ENCODE peak calls at places on chromosomes 7 and 10, in four cellular contexts. One of them, this sample, is unnamed.

GRCh38 chr10:21171197-21171935 is 274.3 kb upstream of the NEBL start:
- DNase-seq in ascending aorta: no peak
- DNase-seq in CD4-positive, alpha-beta memory T cell: no peak
- DNase-seq in cardiac fibroblast: peak; percentile 23
- DNase-seq in this sample: no peak

GRCh38 chr7:8217200-8218068 is 44.5 kb downstream of the ICA1 start:
- DNase-seq in ascending aorta: no peak
- DNase-seq in CD4-positive, alpha-beta memory T cell: peak; percentile 69
- DNase-seq in cardiac fibroblast: peak; percentile 86
- DNase-seq in this sample: no peak

GRCh38 chr10:3412646-3413045 is 240.1 kb upstream of the PITRM1 start:
- DNase-seq in ascending aorta: no peak
- DNase-seq in CD4-positive, alpha-beta memory T cell: no peak
- DNase-seq in cardiac fibroblast: no peak
- DNase-seq in this sample: no peak

GRCh38 chr10:131242007-131242406 is 69.5 kb downstream of the TCERG1L start:
- DNase-seq in ascending aorta: no peak
- DNase-seq in CD4-positive, alpha-beta memory T cell: no peak
- DNase-seq in cardiac fibroblast: no peak
- DNase-seq in this sample: no peak

GRCh38 chr7:35366167-35367155 is 112.6 kb upstream of the TBX20 start:
- DNase-seq in ascending aorta: no peak
- DNase-seq in CD4-positive, alpha-beta memory T cell: no peak
- DNase-seq in cardiac fibroblast: peak; percentile 6
- DNase-seq in this sample: no peak

GRCh38 chr10:7890802-7891201 is 72.5 kb downstream of the TAF3 start:
- DNase-seq in ascending aorta: no peak
- DNase-seq in CD4-positive, alpha-beta memory T cell: no peak
- DNase-seq in cardiac fibroblast: no peak
- DNase-seq in this sample: no peak

GRCh38 chr7:129122751-129123516 is 21.6 kb upstream of the TSPAN33 start:
- DNase-seq in ascending aorta: no peak
- DNase-seq in CD4-positive, alpha-beta memory T cell: no peak
- DNase-seq in cardiac fibroblast: peak; percentile 16
- DNase-seq in this sample: no peak

GRCh38 chr7:155816996-155817395 is 4.7 kb upstream of the SHH start:
- DNase-seq in ascending aorta: no peak
- DNase-seq in CD4-positive, alpha-beta memory T cell: no peak
- DNase-seq in cardiac fibroblast: no peak
- DNase-seq in this sample: no peak

GRCh38 chr7:120989571-120990220 is 1.2 kb downstream of the CPED1 start:
- DNase-seq in ascending aorta: no peak
- DNase-seq in CD4-positive, alpha-beta memory T cell: no peak
- DNase-seq in cardiac fibroblast: peak; percentile 49
- DNase-seq in this sample: peak; percentile 70

GRCh38 chr7:151351967-151352366 is 10.4 kb downstream of the NUB1 start:
- DNase-seq in ascending aorta: no peak
- DNase-seq in CD4-positive, alpha-beta memory T cell: peak; percentile 87
- DNase-seq in cardiac fibroblast: no peak
- DNase-seq in this sample: no peak

GRCh38 chr7:1741751-1742554 is 71.9 kb downstream of the ELFN1 start:
- DNase-seq in ascending aorta: no peak
- DNase-seq in CD4-positive, alpha-beta memory T cell: peak; percentile 14
- DNase-seq in cardiac fibroblast: no peak
- DNase-seq in this sample: no peak

GRCh38 chr7:41463770-41464470 is 239.0 kb downstream of the INHBA start:
- DNase-seq in ascending aorta: no peak
- DNase-seq in CD4-positive, alpha-beta memory T cell: no peak
- DNase-seq in cardiac fibroblast: no peak
- DNase-seq in this sample: no peak

GRCh38 chr10:132528064-132528800 is 9.4 kb upstream of the INPP5A start:
- DNase-seq in ascending aorta: no peak
- DNase-seq in CD4-positive, alpha-beta memory T cell: no peak
- DNase-seq in cardiac fibroblast: peak; percentile 58
- DNase-seq in this sample: peak; percentile 65

GRCh38 chr10:123309740-123310139 is 155.5 kb downstream of the BUB3 start:
- DNase-seq in ascending aorta: no peak
- DNase-seq in CD4-positive, alpha-beta memory T cell: no peak
- DNase-seq in cardiac fibroblast: peak; percentile 34
- DNase-seq in this sample: no peak

GRCh38 chr7:50610521-50611277 is 45.5 kb upstream of the DDC start:
- DNase-seq in ascending aorta: no peak
- DNase-seq in CD4-positive, alpha-beta memory T cell: peak; percentile 77
- DNase-seq in cardiac fibroblast: peak; percentile 83
- DNase-seq in this sample: no peak

GRCh38 chr7:4144801-4145470 is 537.2 kb upstream of the FOXK1 start:
- DNase-seq in ascending aorta: no peak
- DNase-seq in CD4-positive, alpha-beta memory T cell: no peak
- DNase-seq in cardiac fibroblast: peak; percentile 22
- DNase-seq in this sample: peak; percentile 88

GRCh38 chr7:16708980-16709379 is 44.6 kb upstream of the TSPAN13 start:
- DNase-seq in ascending aorta: no peak
- DNase-seq in CD4-positive, alpha-beta memory T cell: no peak
- DNase-seq in cardiac fibroblast: peak; percentile 98
- DNase-seq in this sample: no peak

GRCh38 chr10:49610015-49610734 is at the start of gene SLC18A3:
- DNase-seq in ascending aorta: no peak
- DNase-seq in CD4-positive, alpha-beta memory T cell: no peak
- DNase-seq in cardiac fibroblast: no peak
- DNase-seq in this sample: peak; percentile 40

GRCh38 chr10:32459072-32459703 is 13.2 kb downstream of the CCDC7 start:
- DNase-seq in ascending aorta: no peak
- DNase-seq in CD4-positive, alpha-beta memory T cell: peak; percentile 85
- DNase-seq in cardiac fibroblast: no peak
- DNase-seq in this sample: no peak

GRCh38 chr7:774161-775109 is 47.4 kb upstream of the PRKAR1B start:
- DNase-seq in ascending aorta: no peak
- DNase-seq in CD4-positive, alpha-beta memory T cell: peak; percentile 60
- DNase-seq in cardiac fibroblast: peak; percentile 49
- DNase-seq in this sample: no peak

GRCh38 chr10:30857803-30858202 is 173.9 kb downstream of the ZNF438 start:
- DNase-seq in ascending aorta: no peak
- DNase-seq in CD4-positive, alpha-beta memory T cell: no peak
- DNase-seq in cardiac fibroblast: peak; percentile 86
- DNase-seq in this sample: peak; percentile 95

GRCh38 chr10:1043532-1043995 is 5.4 kb downstream of the IDI1 start:
- DNase-seq in ascending aorta: no peak
- DNase-seq in CD4-positive, alpha-beta memory T cell: peak; percentile 58
- DNase-seq in cardiac fibroblast: no peak
- DNase-seq in this sample: no peak

GRCh38 chr7:141544831-141545230 is 6.4 kb upstream of the AGK start:
- DNase-seq in ascending aorta: no peak
- DNase-seq in CD4-positive, alpha-beta memory T cell: no peak
- DNase-seq in cardiac fibroblast: no peak
- DNase-seq in this sample: no peak

GRCh38 chr10:125720002-125720382 is 483 bp downstream of the EDRF1 start:
- DNase-seq in ascending aorta: no peak
- DNase-seq in CD4-positive, alpha-beta memory T cell: no peak
- DNase-seq in cardiac fibroblast: peak; percentile 5
- DNase-seq in this sample: no peak

This sample was measured in sigmoid colon.